ENCODE peak calls at places on chromosomes 6 and 20, in four cellular contexts. One of them, this sample, is unnamed. For H3K4me1, the result is how much of the 10 kb centered on the place peaks cover.

GRCh38 chr6:119147101-119148053 is 68.9 kb upstream of the FAM184A start:
- DNase-seq in pancreas: no peak
- DNase-seq in uterus: peak
- DNase-seq in H1: no peak
- DNase-seq in this sample: peak

GRCh38 chr6:88599561-88599960 is 363.9 kb downstream of the RNGTT start:
- DNase-seq in uterus: no peak
- DNase-seq in H1: no peak
- DNase-seq in pancreas: no peak
- DNase-seq in this sample: no peak

GRCh38 chr6:96856822-96857221 is 19.5 kb upstream of the GPR63 start:
- DNase-seq in H1: no peak
- DNase-seq in uterus: no peak
- DNase-seq in pancreas: no peak
- DNase-seq in this sample: no peak

GRCh38 chr6:2971420-2972218 is at the start of gene SERPINB6:
- DNase-seq in pancreas: peak
- DNase-seq in H1: no peak
- DNase-seq in uterus: peak
- DNase-seq in this sample: peak

GRCh38 chr6:81362246-81362645 is 390.2 kb downstream of the TENT5A start:
- DNase-seq in uterus: no peak
- DNase-seq in H1: no peak
- DNase-seq in pancreas: no peak
- DNase-seq in this sample: no peak

GRCh38 chr20:52974155-52974554 is 2.0 kb downstream of the TSHZ2 start:
- DNase-seq in pancreas: no peak
- DNase-seq in H1: no peak
- DNase-seq in uterus: no peak
- DNase-seq in this sample: no peak

GRCh38 chr6:84137051-84137375 is 90.4 kb downstream of the CEP162 start:
- DNase-seq in uterus: no peak
- DNase-seq in pancreas: no peak
- DNase-seq in H1: no peak
- DNase-seq in this sample: no peak

GRCh38 chr6:90413867-90414266 is 117.2 kb upstream of the BACH2 start:
- DNase-seq in H1: no peak
- DNase-seq in uterus: peak
- DNase-seq in pancreas: no peak
- DNase-seq in this sample: no peak

GRCh38 chr20:43187476-43188233 is 2.1 kb downstream of the PTPRT start:
- DNase-seq in uterus: no peak
- DNase-seq in H1: peak
- DNase-seq in pancreas: peak
- DNase-seq in this sample: peak

GRCh38 chr6:43753570-43754183 is 16.3 kb upstream of the VEGFA start:
- DNase-seq in pancreas: no peak
- DNase-seq in uterus: no peak
- DNase-seq in H1: no peak
- DNase-seq in this sample: no peak

GRCh38 chr6:140897349-140897748 is 1235.4 kb upstream of the GJE1 start:
- DNase-seq in uterus: no peak
- DNase-seq in H1: no peak
- DNase-seq in pancreas: no peak
- DNase-seq in this sample: no peak

GRCh38 chr6:140893432-140893831 is 1239.3 kb upstream of the GJE1 start:
- DNase-seq in H1: no peak
- DNase-seq in uterus: no peak
- DNase-seq in pancreas: no peak
- DNase-seq in this sample: no peak

GRCh38 chr6:140897804-140898573 is 1234.7 kb upstream of the GJE1 start:
- DNase-seq in H1: no peak
- DNase-seq in uterus: no peak
- DNase-seq in pancreas: no peak
- DNase-seq in this sample: no peak
- H3K4me3 ChIP-seq in H1: no peak
- H3K4me3 ChIP-seq in uterus: no peak
- H3K4me3 ChIP-seq in pancreas: peak
- H3K4me3 ChIP-seq in this sample: no peak

DNA sequence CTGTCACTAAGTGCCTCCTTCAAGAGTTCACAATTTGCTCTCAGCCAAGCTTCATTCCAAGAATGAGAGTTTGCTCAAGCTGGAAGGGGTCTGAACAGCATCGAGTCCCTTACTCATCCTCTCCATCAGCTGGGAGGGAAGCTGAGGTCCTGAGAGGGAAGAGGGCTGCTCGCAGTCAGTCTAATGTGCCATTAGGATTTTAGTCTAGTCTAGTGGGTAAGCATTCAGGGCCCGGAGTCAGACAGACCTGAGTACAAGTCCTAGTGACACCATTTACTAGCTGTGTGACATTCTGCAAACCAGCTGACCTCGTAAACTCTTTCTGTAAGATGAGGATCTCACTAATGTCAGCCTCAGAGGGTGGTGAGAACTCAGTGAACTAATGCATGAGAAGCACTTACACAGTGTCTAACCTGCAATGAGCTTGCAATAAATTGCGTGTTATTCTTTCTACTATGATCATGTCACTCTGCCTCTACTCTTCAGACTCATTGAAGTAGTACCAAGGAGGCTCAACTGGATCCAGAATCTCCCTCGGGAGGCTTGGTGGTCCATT is 41.2 kb upstream of the ZNF831 start:
- DNase-seq in pancreas: no peak
- DNase-seq in uterus: no peak
- DNase-seq in H1: no peak
- DNase-seq in this sample: no peak
- H3K4me1 ChIP-seq in pancreas: under half
- H3K4me1 ChIP-seq in uterus: under half
- H3K4me1 ChIP-seq in H1: under half
- H3K4me1 ChIP-seq in this sample: under half

DNA sequence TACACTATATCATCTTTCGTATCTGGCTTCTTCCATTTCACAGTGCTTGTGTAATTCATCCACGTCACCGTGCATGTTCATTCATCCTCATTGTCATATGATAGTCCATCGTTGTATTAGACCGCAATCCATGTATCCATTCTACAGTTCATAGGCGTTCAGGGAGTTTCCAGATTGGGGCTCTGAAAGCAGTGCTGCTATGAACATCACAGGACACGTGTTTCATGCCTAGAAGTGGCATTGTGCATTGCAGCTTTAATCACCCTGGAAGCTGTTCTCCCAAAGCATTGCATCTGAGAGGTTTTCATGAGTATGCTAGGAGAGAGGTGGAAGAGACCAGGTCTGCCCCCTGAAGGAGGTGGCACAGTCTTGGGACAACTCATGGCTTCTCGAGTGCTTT is 35.3 kb downstream of the BMP7 start:
- DNase-seq in H1: no peak
- DNase-seq in pancreas: no peak
- DNase-seq in uterus: no peak
- DNase-seq in this sample: no peak
- TF ChIP-seq CTCF in H1: no peak
- TF ChIP-seq CTCF in pancreas: no peak
- TF ChIP-seq CTCF in uterus: no peak
- TF ChIP-seq CTCF in this sample: no peak

DNA sequence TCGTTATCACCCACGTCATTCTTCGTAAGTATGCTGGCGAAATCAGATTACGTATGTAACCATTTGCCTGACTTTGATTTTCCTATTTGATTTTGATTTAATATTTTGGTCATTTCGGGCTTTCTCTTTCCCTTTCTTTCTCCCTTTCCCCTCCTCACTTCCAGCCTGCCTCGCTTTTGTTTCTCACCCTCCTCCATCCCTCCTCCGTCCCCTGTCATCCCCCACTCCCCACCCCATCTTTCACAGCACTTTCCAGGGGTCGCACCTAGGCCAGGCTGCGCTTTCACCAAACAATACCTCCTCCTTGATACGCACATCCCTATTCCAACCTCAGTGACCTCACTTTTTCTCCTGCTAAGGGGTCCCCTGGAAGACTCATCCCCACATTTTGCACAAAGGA is 194.6 kb upstream of the SNX9 start:
- DNase-seq in H1: no peak
- DNase-seq in uterus: no peak
- DNase-seq in pancreas: no peak
- DNase-seq in this sample: no peak
- H3K4me3 ChIP-seq in H1: no peak
- H3K4me3 ChIP-seq in uterus: no peak
- H3K4me3 ChIP-seq in pancreas: no peak
- H3K4me3 ChIP-seq in this sample: no peak

GRCh38 chr6:151733680-151734320 is 73.7 kb upstream of the ESR1 start:
- DNase-seq in uterus: no peak
- DNase-seq in pancreas: no peak
- DNase-seq in H1: no peak
- DNase-seq in this sample: no peak
- H3K4me1 ChIP-seq in uterus: under half
- H3K4me1 ChIP-seq in pancreas: under half
- H3K4me1 ChIP-seq in H1: under half
- H3K4me1 ChIP-seq in this sample: under half

GRCh38 chr6:94478178-94479140 is 1059.1 kb upstream of the EPHA7 start:
- DNase-seq in uterus: no peak
- DNase-seq in pancreas: no peak
- DNase-seq in H1: no peak
- DNase-seq in this sample: no peak
- TF ChIP-seq CTCF in uterus: no peak
- TF ChIP-seq CTCF in pancreas: no peak
- TF ChIP-seq CTCF in H1: no peak
- TF ChIP-seq CTCF in this sample: no peak

GRCh38 chr20:57480444-57481152 is 44.3 kb downstream of the CTCFL start:
- DNase-seq in uterus: no peak
- DNase-seq in H1: no peak
- DNase-seq in pancreas: peak
- DNase-seq in this sample: no peak
- H3K4me3 ChIP-seq in uterus: no peak
- H3K4me3 ChIP-seq in H1: no peak
- H3K4me3 ChIP-seq in pancreas: no peak
- H3K4me3 ChIP-seq in this sample: no peak

GRCh38 chr20:37980383-37980782 is 52.9 kb downstream of the TTI1 start:
- DNase-seq in pancreas: no peak
- DNase-seq in H1: no peak
- DNase-seq in uterus: no peak
- DNase-seq in this sample: no peak

GRCh38 chr20:37984018-37984785 is 49.1 kb downstream of the TTI1 start:
- DNase-seq in H1: no peak
- DNase-seq in pancreas: no peak
- DNase-seq in uterus: peak
- DNase-seq in this sample: no peak

GRCh38 chr20:37980876-37981275 is 52.4 kb downstream of the TTI1 start:
- DNase-seq in pancreas: no peak
- DNase-seq in uterus: no peak
- DNase-seq in H1: no peak
- DNase-seq in this sample: no peak

GRCh38 chr20:37986063-37986858 is 47.0 kb downstream of the TTI1 start:
- DNase-seq in pancreas: no peak
- DNase-seq in H1: no peak
- DNase-seq in uterus: no peak
- DNase-seq in this sample: no peak

DNA sequence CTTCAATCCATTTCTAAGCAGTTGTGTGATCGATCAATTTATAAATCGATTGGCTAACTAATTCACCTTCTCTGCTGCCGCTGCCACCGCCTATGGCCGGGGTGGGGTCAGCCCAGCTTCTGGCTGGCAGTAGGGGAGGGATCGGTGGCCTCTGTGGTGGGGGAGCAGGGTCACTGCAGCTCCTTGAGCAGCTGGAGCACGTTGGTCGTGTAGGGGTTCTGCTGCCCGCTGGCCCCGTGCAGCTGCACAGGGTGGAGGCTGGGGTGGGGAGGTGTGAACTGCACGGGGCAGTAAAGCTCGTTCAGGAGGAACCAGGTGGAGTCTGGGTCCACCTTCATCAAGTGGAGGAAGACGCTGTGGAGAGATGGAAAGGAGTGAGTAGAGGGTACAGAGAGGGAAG is 50.0 kb downstream of the TTI1 start:
- DNase-seq in H1: no peak
- DNase-seq in pancreas: no peak
- DNase-seq in uterus: no peak
- DNase-seq in this sample: no peak
- H3K4me1 ChIP-seq in H1: under half
- H3K4me1 ChIP-seq in pancreas: under half
- H3K4me1 ChIP-seq in uterus: under half
- H3K4me1 ChIP-seq in this sample: under half

GRCh38 chr6:106688177-106688951 is 59.0 kb downstream of the QRSL1 start:
- DNase-seq in H1: no peak
- DNase-seq in pancreas: no peak
- DNase-seq in uterus: no peak
- DNase-seq in this sample: no peak
- TF ChIP-seq CTCF in H1: peak
- TF ChIP-seq CTCF in pancreas: no peak
- TF ChIP-seq CTCF in uterus: no peak
- TF ChIP-seq CTCF in this sample: no peak